ENCODE peak calls at places on chromosomes 5 and 9, in five cellular contexts. One of them, this sample, is unnamed.

GRCh38 chr9:97923529-97924108 is 1.3 kb upstream of the TRMO start:
- DNase-seq in stimulated activated naive CD4-positive, alpha-beta T cell: peak; percentile 55
- DNase-seq in right cardiac atrium: peak; percentile 93
- DNase-seq in iPS DF 19.7: no peak
- DNase-seq in DMS153: peak; percentile 25
- DNase-seq in this sample: peak; percentile 77

GRCh38 chr9:131667576-131667975 is 72.3 kb downstream of the RAPGEF1 start:
- DNase-seq in stimulated activated naive CD4-positive, alpha-beta T cell: no peak
- DNase-seq in right cardiac atrium: no peak
- DNase-seq in iPS DF 19.7: no peak
- DNase-seq in DMS153: no peak
- DNase-seq in this sample: peak; percentile 62

GRCh38 chr9:72524820-72525539 is 3.6 kb downstream of the TMC1 start:
- DNase-seq in stimulated activated naive CD4-positive, alpha-beta T cell: no peak
- DNase-seq in right cardiac atrium: no peak
- DNase-seq in iPS DF 19.7: no peak
- DNase-seq in DMS153: no peak
- DNase-seq in this sample: no peak

GRCh38 chr5:142114686-142115085 is 6.1 kb downstream of the NDFIP1 start:
- DNase-seq in stimulated activated naive CD4-positive, alpha-beta T cell: no peak
- DNase-seq in right cardiac atrium: no peak
- DNase-seq in iPS DF 19.7: no peak
- DNase-seq in DMS153: no peak
- DNase-seq in this sample: no peak

GRCh38 chr5:126852104-126852531 is 75.2 kb downstream of the LMNB1 start:
- DNase-seq in stimulated activated naive CD4-positive, alpha-beta T cell: no peak
- DNase-seq in right cardiac atrium: no peak
- DNase-seq in iPS DF 19.7: no peak
- DNase-seq in DMS153: no peak
- DNase-seq in this sample: peak; percentile 20

GRCh38 chr9:38700695-38701094 is 19.2 kb downstream of the FAM240B start:
- DNase-seq in stimulated activated naive CD4-positive, alpha-beta T cell: no peak
- DNase-seq in right cardiac atrium: no peak
- DNase-seq in iPS DF 19.7: no peak
- DNase-seq in DMS153: no peak
- DNase-seq in this sample: no peak

GRCh38 chr5:32123058-32123805 is 50.9 kb downstream of the GOLPH3 start:
- DNase-seq in stimulated activated naive CD4-positive, alpha-beta T cell: no peak
- DNase-seq in right cardiac atrium: no peak
- DNase-seq in iPS DF 19.7: no peak
- DNase-seq in DMS153: no peak
- DNase-seq in this sample: no peak

GRCh38 chr5:103904651-103905050 is 342.1 kb upstream of the NUDT12 start:
- DNase-seq in stimulated activated naive CD4-positive, alpha-beta T cell: no peak
- DNase-seq in right cardiac atrium: no peak
- DNase-seq in iPS DF 19.7: no peak
- DNase-seq in DMS153: no peak
- DNase-seq in this sample: no peak

GRCh38 chr5:55177078-55177477 is 4.1 kb upstream of the CDC20B start:
- DNase-seq in stimulated activated naive CD4-positive, alpha-beta T cell: no peak
- DNase-seq in right cardiac atrium: no peak
- DNase-seq in iPS DF 19.7: no peak
- DNase-seq in DMS153: no peak
- DNase-seq in this sample: no peak

GRCh38 chr5:59810041-59810440 is 83.5 kb downstream of the PDE4D start:
- DNase-seq in stimulated activated naive CD4-positive, alpha-beta T cell: peak; percentile 24
- DNase-seq in right cardiac atrium: peak; percentile 87
- DNase-seq in iPS DF 19.7: no peak
- DNase-seq in DMS153: no peak
- DNase-seq in this sample: peak; percentile 34

GRCh38 chr5:170397059-170397458 is 7.9 kb upstream of the KCNMB1 start:
- DNase-seq in stimulated activated naive CD4-positive, alpha-beta T cell: no peak
- DNase-seq in right cardiac atrium: no peak
- DNase-seq in iPS DF 19.7: no peak
- DNase-seq in DMS153: no peak
- DNase-seq in this sample: no peak

GRCh38 chr9:5459289-5459829 is 9.0 kb downstream of the CD274 start:
- DNase-seq in stimulated activated naive CD4-positive, alpha-beta T cell: no peak
- DNase-seq in right cardiac atrium: no peak
- DNase-seq in iPS DF 19.7: no peak
- DNase-seq in DMS153: no peak
- DNase-seq in this sample: no peak